ENCODE peak calls at places on chromosomes 2 and 18, in six cellular contexts. G is T-helper 9 cell; K is G401; B is activated naive CD4-positive, alpha-beta T cell treated with Interleukin-2 at 50 U/mL for 16 hours; T is breast epithelium; Q is effector CD4-positive, alpha-beta T cell. V is an unnamed sample.

GRCh38 chr18:22778996-22779395 is 154.1 kb upstream of the RBBP8 start:
- DNase-seq in G (no peak), K (no peak), B (no peak), T (no peak), Q (no peak), V (no peak)

GRCh38 chr18:11488175-11488574 is 121.2 kb upstream of the SLC35G4 start:
- DNase-seq in G (no peak), K (no peak), B (no peak), T (no peak), Q (no peak), V (no peak)

GRCh38 chr2:120395686-120396518 is 50.0 kb downstream of the INHBB start:
- DNase-seq in G (no peak), K (no peak), B (no peak), T (peak), Q (no peak), V (no peak)

GRCh38 chr18:76448262-76449109 is 46.6 kb downstream of the ZNF516 start:
- DNase-seq in G (no peak), K (no peak), B (no peak), T (no peak), Q (no peak), V (no peak)

GRCh38 chr2:237488295-237488694 is 1.2 kb downstream of the MLPH start:
- DNase-seq in G (no peak), K (no peak), B (no peak), T (peak), Q (no peak), V (no peak)

GRCh38 chr2:240499309-240500301 is 58.2 kb downstream of the ANKMY1 start:
- DNase-seq in G (no peak), K (no peak), B (no peak), T (no peak), Q (no peak), V (peak)

GRCh38 chr2:175865716-175866115 is 136.4 kb downstream of the LNPK start:
- DNase-seq in G (no peak), K (no peak), B (no peak), T (no peak), Q (no peak), V (no peak)

GRCh38 chr2:156800781-156801366 is 364.7 kb downstream of the GPD2 start:
- DNase-seq in G (no peak), K (no peak), B (no peak), T (no peak), Q (no peak), V (no peak)

GRCh38 chr2:200624660-200625059 is 38.8 kb downstream of the AOX1 start:
- DNase-seq in G (no peak), K (no peak), B (no peak), T (no peak), Q (no peak), V (no peak)

GRCh38 chr18:48813833-48814489 is 136.8 kb downstream of the SMAD7 start:
- DNase-seq in G (peak), K (no peak), B (peak), T (peak), Q (peak), V (peak)

GRCh38 chr2:132538331-132538855 is 121.8 kb downstream of the GPR39 start:
- DNase-seq in G (no peak), K (no peak), B (no peak), T (no peak), Q (no peak), V (no peak)

GRCh38 chr2:175026385-175026784 is 21.2 kb upstream of the CHN1 start:
- DNase-seq in G (no peak), K (no peak), B (no peak), T (no peak), Q (no peak), V (no peak)

GRCh38 chr2:110735366-110735765 is 3.0 kb downstream of the ACOXL start:
- DNase-seq in G (no peak), K (no peak), B (no peak), T (no peak), Q (no peak), V (no peak)

GRCh38 chr2:240635116-240635997 is 10.1 kb downstream of the GPR35 start:
- DNase-seq in G (no peak), K (no peak), B (no peak), T (peak), Q (no peak), V (no peak)

GRCh38 chr2:182980115-182980514 is 58.1 kb downstream of the NCKAP1 start:
- DNase-seq in G (no peak), K (peak), B (no peak), T (no peak), Q (no peak), V (no peak)

GRCh38 chr18:14089781-14090180 is 42.5 kb downstream of the ZNF519 start:
- DNase-seq in G (no peak), K (no peak), B (no peak), T (no peak), Q (no peak), V (no peak)

GRCh38 chr2:100992262-100992661 is 9.8 kb upstream of the RPL31 start:
- DNase-seq in G (no peak), K (no peak), B (no peak), T (no peak), Q (no peak), V (no peak)

GRCh38 chr18:44712025-44712424 is 31.3 kb downstream of the SETBP1 start:
- DNase-seq in G (no peak), K (peak), B (no peak), T (no peak), Q (no peak), V (no peak)

GRCh38 chr2:196112408-196113039 is 43.9 kb upstream of the DNAH7 start:
- DNase-seq in G (no peak), K (no peak), B (no peak), T (no peak), Q (no peak), V (no peak)

GRCh38 chr2:112876257-112876970 is 34.6 kb upstream of the IL37 start:
- DNase-seq in G (no peak), K (no peak), B (no peak), T (no peak), Q (no peak), V (no peak)

GRCh38 chr2:218858138-218858445 is 1.5 kb upstream of the WNT6 start:
- DNase-seq in G (no peak), K (no peak), B (no peak), T (no peak), Q (no peak), V (no peak)

GRCh38 chr2:228747478-228747877 is 523.6 kb downstream of the PID1 start:
- DNase-seq in G (no peak), K (no peak), B (no peak), T (no peak), Q (no peak), V (no peak)

GRCh38 chr2:89767581-89768435 is 1076.3 kb downstream of the RPIA start:
- DNase-seq in G (no peak), K (no peak), B (no peak), T (peak), Q (no peak), V (no peak)

GRCh38 chr2:74516070-74516633 is 1.9 kb downstream of the TLX2 start:
- DNase-seq in G (peak), K (peak), B (peak), T (no peak), Q (peak), V (no peak)

GRCh38 chr18:73986711-73987110 is 160.9 kb downstream of the FBXO15 start:
- DNase-seq in G (no peak), K (no peak), B (no peak), T (no peak), Q (no peak), V (no peak)

GRCh38 chr2:235940330-235940729 is 227.9 kb downstream of the GBX2 start:
- DNase-seq in G (no peak), K (peak), B (no peak), T (peak), Q (no peak), V (no peak)

GRCh38 chr2:45055261-45055660 is 46.0 kb upstream of the SIX2 start:
- DNase-seq in G (no peak), K (no peak), B (no peak), T (no peak), Q (no peak), V (no peak)

GRCh38 chr2:8142456-8142855 is 539.4 kb upstream of the ID2 start:
- DNase-seq in G (no peak), K (no peak), B (no peak), T (no peak), Q (no peak), V (no peak)

GRCh38 chr2:142010871-142011270 is 119.9 kb downstream of the LRP1B start:
- DNase-seq in G (no peak), K (no peak), B (no peak), T (no peak), Q (no peak), V (no peak)

GRCh38 chr2:207224814-207225482 is 59.2 kb upstream of the KLF7 start:
- DNase-seq in G (no peak), K (no peak), B (peak), T (no peak), Q (no peak), V (no peak)

GRCh38 chr2:161710131-161710915 is 86.1 kb downstream of the SLC4A10 start:
- DNase-seq in G (no peak), K (peak), B (no peak), T (no peak), Q (no peak), V (no peak)

V was measured in omental fat pad.